ENCODE peak calls at places on chromosome 20, in six cellular contexts. L is fibroblast of the aortic adventitia; W is stimulated activated CD4-positive, alpha-beta T cell treated with anti-CD3 and anti-CD28 coated beads, TNF-alpha, amount 100 ng/mL, for 48 hours; C is ecto neural progenitor cell; E is ELR; P is NCI-H1092. H is an unnamed sample.

GRCh38 chr20:48618631-48619030 is 209.2 kb downstream of the PREX1 start:
- DNase-seq in C (no peak), L (no peak), P (no peak), W (no peak), E (no peak), H (no peak)

GRCh38 chr20:40563296-40563950 is 125.6 kb downstream of the MAFB start:
- DNase-seq in C (no peak), L (peak; percentile 64), P (no peak), E (peak; percentile 26), W (no peak), H (peak; percentile 45)

GRCh38 chr20:1648101-1648500 is 9.5 kb downstream of the SIRPG start:
- DNase-seq in W (no peak), P (no peak), C (no peak), E (no peak), L (no peak), H (no peak)

GRCh38 chr20:38873050-38873581 is 53.1 kb upstream of the FAM83D start:
- DNase-seq in W (peak; percentile 80), E (no peak), P (no peak), C (no peak), L (no peak), H (no peak)

GRCh38 chr20:5140195-5140594 is 13.4 kb downstream of the CDS2 start:
- DNase-seq in P (no peak), E (no peak), W (no peak), L (no peak), C (no peak), H (no peak)

GRCh38 chr20:1304711-1305515 is 24.0 kb downstream of the SDCBP2 start:
- DNase-seq in P (no peak), W (no peak), L (no peak), E (no peak), C (no peak), H (no peak)

GRCh38 chr20:7714549-7714948 is 225.7 kb downstream of the HAO1 start:
- DNase-seq in W (no peak), C (no peak), E (no peak), L (no peak), P (no peak), H (no peak)

GRCh38 chr20:38407321-38407720 is 27.8 kb downstream of the SNHG17 start:
- DNase-seq in L (no peak), C (no peak), P (no peak), E (no peak), W (no peak), H (no peak)

GRCh38 chr20:54573838-54574237 is 98.4 kb downstream of the DOK5 start:
- DNase-seq in E (no peak), W (no peak), P (no peak), C (no peak), L (peak; percentile 67), H (no peak)

GRCh38 chr20:17668432-17668831 is 13.6 kb downstream of the RRBP1 start:
- DNase-seq in C (no peak), P (no peak), E (no peak), W (no peak), L (no peak), H (no peak)

GRCh38 chr20:50172347-50173013 is 18.1 kb upstream of the CEBPB start:
- DNase-seq in W (no peak), L (peak; percentile 54), E (peak; percentile 87), P (no peak), C (peak; percentile 90), H (no peak)

GRCh38 chr20:31907046-31907445 is 36.6 kb downstream of the TTLL9 start:
- DNase-seq in E (no peak), W (no peak), P (no peak), L (no peak), C (no peak), H (no peak)

GRCh38 chr20:62122659-62123449 is 579 bp downstream of the LSM14B start:
- DNase-seq in E (peak; percentile 50), L (peak; percentile 28), W (no peak), C (peak; percentile 66), P (peak; percentile 53), H (no peak)

GRCh38 chr20:56592817-56593216 is 36.3 kb upstream of the TFAP2C start:
- DNase-seq in L (no peak), C (no peak), P (no peak), E (peak; percentile 12), W (no peak), H (no peak)

GRCh38 chr20:50931048-50931305 is 260 bp downstream of the ADNP start:
- DNase-seq in P (no peak), W (no peak), C (no peak), L (no peak), E (no peak), H (no peak)

GRCh38 chr20:40703981-40704530 is 15.0 kb upstream of the MAFB start:
- DNase-seq in L (no peak), P (no peak), C (no peak), W (no peak), E (no peak), H (no peak)

GRCh38 chr20:47380481-47380880 is 24.0 kb upstream of the ZMYND8 start:
- DNase-seq in W (no peak), E (no peak), P (no peak), C (no peak), L (no peak), H (no peak)

GRCh38 chr20:31712112-31712553 is 10.5 kb downstream of the BCL2L1 start:
- DNase-seq in C (no peak), P (peak; percentile 8), W (no peak), E (no peak), L (no peak), H (no peak)

GRCh38 chr20:37531856-37532255 is 4.2 kb upstream of the BLCAP start:
- DNase-seq in W (no peak), P (no peak), E (no peak), L (no peak), C (peak; percentile 30), H (no peak)

GRCh38 chr20:46963758-46964181 is 69.1 kb downstream of the EYA2 start:
- DNase-seq in P (no peak), E (no peak), W (no peak), L (peak; percentile 38), C (no peak), H (no peak)

GRCh38 chr20:7214081-7214740 is 446.7 kb downstream of the BMP2 start:
- DNase-seq in C (peak; percentile 54), L (no peak), P (no peak), E (no peak), W (no peak), H (no peak)

GRCh38 chr20:63846128-63846771 is 15.0 kb upstream of the ABHD16B start:
- DNase-seq in C (peak; percentile 80), W (no peak), P (no peak), E (peak; percentile 66), L (peak; percentile 28), H (peak; percentile 80)

GRCh38 chr20:40558212-40558611 is 130.8 kb downstream of the MAFB start:
- DNase-seq in P (no peak), C (no peak), E (no peak), L (no peak), W (no peak), H (no peak)

GRCh38 chr20:31341470-31341869 is 26.9 kb upstream of the DEFB118 start:
- DNase-seq in W (no peak), L (no peak), E (no peak), C (no peak), P (no peak), H (no peak)

GRCh38 chr20:5918856-5919633 is 31.3 kb downstream of the TRMT6 start:
- DNase-seq in C (no peak), P (no peak), L (peak; percentile 58), W (no peak), E (peak; percentile 78), H (no peak)

GRCh38 chr20:1775117-1775516 is 117.5 kb upstream of the SIRPG start:
- DNase-seq in P (no peak), E (peak; percentile 34), W (no peak), C (no peak), L (peak; percentile 52), H (no peak)

GRCh38 chr20:14992071-14992654 is 654.8 kb upstream of the FLRT3 start:
- DNase-seq in W (no peak), C (no peak), L (peak; percentile 45), P (no peak), E (no peak), H (no peak)

GRCh38 chr20:2521369-2522305 is 12.9 kb upstream of the ZNF343 start:
- DNase-seq in E (peak; percentile 44), P (peak; percentile 8), W (peak; percentile 45), C (no peak), L (peak; percentile 53), H (peak; percentile 37)